ENCODE peak calls at places on chromosomes 7 and 10, in four cellular contexts. One of them, this sample, is unnamed.

GRCh38 chr7:150450491-150450992 is at the start of gene GIMAP8:
- DNase-seq in GM12878: no peak
- DNase-seq in HepG2: no peak
- DNase-seq in K562: peak; percentile 8
- DNase-seq in this sample: no peak

GRCh38 chr7:5423272-5423843 is at the start of gene TNRC18:
- DNase-seq in GM12878: no peak
- DNase-seq in HepG2: no peak
- DNase-seq in K562: peak; percentile 47
- DNase-seq in this sample: peak; percentile 63

GRCh38 chr7:137545059-137545730 is 201.7 kb upstream of the PTN start:
- DNase-seq in GM12878: no peak
- DNase-seq in HepG2: peak; percentile 1
- DNase-seq in K562: no peak
- DNase-seq in this sample: no peak

GRCh38 chr7:48274662-48275061 is 103.4 kb downstream of the ABCA13 start:
- DNase-seq in GM12878: no peak
- DNase-seq in HepG2: no peak
- DNase-seq in K562: no peak
- DNase-seq in this sample: no peak

GRCh38 chr10:113666682-113667252 is 2.9 kb upstream of the NRAP start:
- DNase-seq in GM12878: no peak
- DNase-seq in HepG2: no peak
- DNase-seq in K562: no peak
- DNase-seq in this sample: no peak

GRCh38 chr7:21675255-21675654 is 132.4 kb downstream of the DNAH11 start:
- DNase-seq in GM12878: no peak
- DNase-seq in HepG2: no peak
- DNase-seq in K562: no peak
- DNase-seq in this sample: no peak

GRCh38 chr7:151251328-151251925 is 2.9 kb upstream of the SMARCD3 start:
- DNase-seq in GM12878: no peak
- DNase-seq in HepG2: no peak
- DNase-seq in K562: no peak
- DNase-seq in this sample: no peak

GRCh38 chr7:10972174-10972573 is 1.5 kb upstream of the PHF14 start:
- DNase-seq in GM12878: no peak
- DNase-seq in HepG2: no peak
- DNase-seq in K562: no peak
- DNase-seq in this sample: no peak

GRCh38 chr7:103687981-103688380 is 242.0 kb upstream of the SLC26A5 start:
- DNase-seq in GM12878: no peak
- DNase-seq in HepG2: no peak
- DNase-seq in K562: peak; percentile 35
- DNase-seq in this sample: no peak

GRCh38 chr10:79229830-79230562 is 117.3 kb upstream of the PPIF start:
- DNase-seq in GM12878: no peak
- DNase-seq in HepG2: no peak
- DNase-seq in K562: no peak
- DNase-seq in this sample: peak; percentile 76

GRCh38 chr7:131670401-131670800 is 114.0 kb upstream of the PODXL start:
- DNase-seq in GM12878: no peak
- DNase-seq in HepG2: no peak
- DNase-seq in K562: no peak
- DNase-seq in this sample: no peak

GRCh38 chr10:69439350-69439739 is 11.9 kb upstream of the TSPAN15 start:
- DNase-seq in GM12878: no peak
- DNase-seq in HepG2: no peak
- DNase-seq in K562: no peak
- DNase-seq in this sample: no peak

GRCh38 chr10:11177926-11178453 is 160.3 kb downstream of the CELF2 start:
- DNase-seq in GM12878: no peak
- DNase-seq in HepG2: no peak
- DNase-seq in K562: peak; percentile 17
- DNase-seq in this sample: no peak

GRCh38 chr7:95478139-95479037 is 7.4 kb upstream of the ASB4 start:
- DNase-seq in GM12878: no peak
- DNase-seq in HepG2: peak; percentile 77
- DNase-seq in K562: peak; percentile 19
- DNase-seq in this sample: peak; percentile 27

GRCh38 chr10:17213646-17214349 is 12.3 kb upstream of the TRDMT1 start:
- DNase-seq in GM12878: no peak
- DNase-seq in HepG2: no peak
- DNase-seq in K562: no peak
- DNase-seq in this sample: no peak

GRCh38 chr7:152709307-152710133 is 33.6 kb upstream of the XRCC2 start:
- DNase-seq in GM12878: no peak
- DNase-seq in HepG2: no peak
- DNase-seq in K562: peak; percentile 39
- DNase-seq in this sample: no peak

GRCh38 chr10:70494536-70494935 is 16.0 kb downstream of the PALD1 start:
- DNase-seq in GM12878: no peak
- DNase-seq in HepG2: no peak
- DNase-seq in K562: no peak
- DNase-seq in this sample: no peak

GRCh38 chr10:129958118-129958685 is 5.9 kb downstream of the EBF3 start:
- DNase-seq in GM12878: no peak
- DNase-seq in HepG2: no peak
- DNase-seq in K562: no peak
- DNase-seq in this sample: no peak

GRCh38 chr10:6186894-6187256 is 15.9 kb upstream of the PFKFB3 start:
- DNase-seq in GM12878: no peak
- DNase-seq in HepG2: no peak
- DNase-seq in K562: no peak
- DNase-seq in this sample: no peak

GRCh38 chr10:103481974-103482531 is 3.0 kb upstream of the CALHM3 start:
- DNase-seq in GM12878: no peak
- DNase-seq in HepG2: peak; percentile 74
- DNase-seq in K562: peak; percentile 52
- DNase-seq in this sample: no peak

GRCh38 chr7:92769361-92769633 is 67.1 kb downstream of the CDK6 start:
- DNase-seq in GM12878: no peak
- DNase-seq in HepG2: no peak
- DNase-seq in K562: no peak
- DNase-seq in this sample: no peak

GRCh38 chr10:99431190-99431549 is 746 bp upstream of the GOT1 start:
- DNase-seq in GM12878: no peak
- DNase-seq in HepG2: no peak
- DNase-seq in K562: peak; percentile 23
- DNase-seq in this sample: peak; percentile 53

GRCh38 chr7:139242741-139243281 is 11.8 kb downstream of the UBN2 start:
- DNase-seq in GM12878: no peak
- DNase-seq in HepG2: no peak
- DNase-seq in K562: peak; percentile 27
- DNase-seq in this sample: no peak

GRCh38 chr10:132453470-132453861 is 56.5 kb downstream of the PWWP2B start:
- DNase-seq in GM12878: no peak
- DNase-seq in HepG2: no peak
- DNase-seq in K562: no peak
- DNase-seq in this sample: no peak

GRCh38 chr7:69429817-69430501 is 168.3 kb upstream of the AUTS2 start:
- DNase-seq in GM12878: no peak
- DNase-seq in HepG2: no peak
- DNase-seq in K562: no peak
- DNase-seq in this sample: peak; percentile 16

GRCh38 chr10:75201793-75202307 is 8.7 kb upstream of the VDAC2 start:
- DNase-seq in GM12878: no peak
- DNase-seq in HepG2: peak; percentile 45
- DNase-seq in K562: no peak
- DNase-seq in this sample: no peak

GRCh38 chr10:22702348-22702747 is 12.0 kb downstream of the PIP4K2A start:
- DNase-seq in GM12878: no peak
- DNase-seq in HepG2: no peak
- DNase-seq in K562: peak; percentile 38
- DNase-seq in this sample: no peak

GRCh38 chr7:155880721-155881120 is 68.5 kb upstream of the SHH start:
- DNase-seq in GM12878: no peak
- DNase-seq in HepG2: no peak
- DNase-seq in K562: no peak
- DNase-seq in this sample: no peak

GRCh38 chr7:155878674-155879073 is 66.4 kb upstream of the SHH start:
- DNase-seq in GM12878: no peak
- DNase-seq in HepG2: no peak
- DNase-seq in K562: no peak
- DNase-seq in this sample: no peak

GRCh38 chr7:155879592-155879991 is 67.3 kb upstream of the SHH start:
- DNase-seq in GM12878: no peak
- DNase-seq in HepG2: no peak
- DNase-seq in K562: no peak
- DNase-seq in this sample: no peak

GRCh38 chr7:155877167-155877566 is 64.9 kb upstream of the SHH start:
- DNase-seq in GM12878: no peak
- DNase-seq in HepG2: no peak
- DNase-seq in K562: no peak
- DNase-seq in this sample: no peak

GRCh38 chr7:155878250-155878649 is 66.0 kb upstream of the SHH start:
- DNase-seq in GM12878: no peak
- DNase-seq in HepG2: no peak
- DNase-seq in K562: no peak
- DNase-seq in this sample: no peak
- TF ChIP-seq CREM in GM12878: no peak
- TF ChIP-seq CREM in HepG2: no peak
- TF ChIP-seq CREM in K562: no peak
- TF ChIP-seq CREM in this sample: no peak

GRCh38 chr10:44757551-44758205 is 153.5 kb upstream of the TMEM72 start:
- DNase-seq in GM12878: no peak
- DNase-seq in HepG2: no peak
- DNase-seq in K562: no peak
- DNase-seq in this sample: no peak

GRCh38 chr10:44759122-44759521 is 152.0 kb upstream of the TMEM72 start:
- DNase-seq in GM12878: no peak
- DNase-seq in HepG2: no peak
- DNase-seq in K562: no peak
- DNase-seq in this sample: no peak

GRCh38 chr10:44761076-44761475 is 150.1 kb upstream of the TMEM72 start:
- DNase-seq in GM12878: no peak
- DNase-seq in HepG2: no peak
- DNase-seq in K562: no peak
- DNase-seq in this sample: no peak

GRCh38 chr10:44752451-44753441 is 158.4 kb upstream of the TMEM72 start:
- DNase-seq in GM12878: no peak
- DNase-seq in HepG2: no peak
- DNase-seq in K562: no peak
- DNase-seq in this sample: no peak

GRCh38 chr10:44756235-44756634 is 154.9 kb upstream of the TMEM72 start:
- DNase-seq in GM12878: no peak
- DNase-seq in HepG2: no peak
- DNase-seq in K562: no peak
- DNase-seq in this sample: no peak
- TF ChIP-seq CREM in GM12878: no peak
- TF ChIP-seq CREM in HepG2: no peak
- TF ChIP-seq CREM in K562: no peak
- TF ChIP-seq CREM in this sample: no peak

DNA sequence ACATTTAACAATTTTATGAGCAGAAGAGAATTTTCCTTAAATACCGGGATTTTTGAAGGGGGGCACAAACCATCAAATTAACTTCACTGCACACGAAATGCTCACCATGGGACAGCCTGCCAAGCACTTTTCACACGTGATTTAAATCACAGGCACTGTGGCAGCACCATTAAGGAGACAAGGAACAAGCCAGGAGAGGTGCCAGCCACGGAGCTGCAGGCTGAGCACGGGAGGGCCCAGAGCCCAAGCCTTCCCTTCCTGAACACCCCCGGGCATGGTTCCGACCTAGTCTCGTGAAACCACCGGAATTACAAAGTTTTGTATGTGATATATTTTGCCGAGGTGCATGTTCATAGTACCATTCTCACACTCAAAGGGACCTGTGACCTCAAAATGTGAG is 13.4 kb downstream of the PITRM1 start:
- DNase-seq in GM12878: no peak
- DNase-seq in HepG2: no peak
- DNase-seq in K562: no peak
- DNase-seq in this sample: no peak
- TF ChIP-seq CREM in GM12878: no peak
- TF ChIP-seq CREM in HepG2: no peak
- TF ChIP-seq CREM in K562: no peak
- TF ChIP-seq CREM in this sample: no peak

DNA sequence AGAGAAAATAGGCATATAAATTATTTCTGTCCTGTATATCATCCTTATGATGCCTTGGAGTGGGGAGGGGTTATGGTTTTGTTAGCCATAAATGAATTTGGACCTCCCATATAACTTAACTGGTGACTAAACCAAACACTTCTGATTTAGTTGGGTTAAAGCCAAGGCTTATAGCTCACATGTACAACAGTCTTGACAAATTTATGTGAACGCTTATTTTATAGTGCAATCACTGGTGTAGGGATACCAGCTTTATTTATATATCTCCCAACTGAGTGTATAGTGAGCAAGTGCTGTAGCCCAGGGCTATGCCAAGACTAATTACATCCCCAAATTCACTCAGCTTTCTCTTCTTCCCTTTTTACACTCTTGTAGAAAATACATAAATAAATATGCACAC is 956.2 kb downstream of the SORCS3 start:
- DNase-seq in GM12878: no peak
- DNase-seq in HepG2: no peak
- DNase-seq in K562: no peak
- DNase-seq in this sample: no peak
- TF ChIP-seq CREM in GM12878: no peak
- TF ChIP-seq CREM in HepG2: no peak
- TF ChIP-seq CREM in K562: no peak
- TF ChIP-seq CREM in this sample: no peak